ENCODE peak calls at places on chromosome 22, in eight cellular contexts. Y, J, B, X, Q, T, R and C are unnamed samples.
A peak's percentile ranks its signal among the peaks of the same experiment; 100 is the strongest.

GRCh38 chr22:23903328-23903971 is 9.3 kb downstream of the MIF start:
- DNase-seq in Q (peak; percentile 31), T (no peak), X (no peak), B (no peak), J (no peak), Y (no peak), R (no peak), C (no peak)

GRCh38 chr22:44024288-44024908 is at the start of gene PARVB:
- DNase-seq in R (peak; percentile 38), J (peak; percentile 29), B (peak; percentile 34), Y (no peak), X (no peak), Q (no peak), T (no peak), C (peak; percentile 39)

GRCh38 chr22:25545677-25546076 is 18.8 kb upstream of the GRK3 start:
- DNase-seq in X (no peak), Q (no peak), J (no peak), R (no peak), Y (no peak), B (no peak), T (no peak), C (no peak)

GRCh38 chr22:35539910-35540599 is 576 bp upstream of the RASD2 start:
- DNase-seq in R (peak; percentile 65), Y (no peak), B (peak; percentile 42), Q (peak; percentile 32), T (peak; percentile 73), X (peak; percentile 51), J (peak; percentile 64), C (peak; percentile 89)

GRCh38 chr22:31526275-31526674 is 29.9 kb downstream of the SFI1 start:
- DNase-seq in Q (no peak), X (no peak), T (no peak), J (no peak), R (peak; percentile 76), B (peak; percentile 40), Y (no peak), C (no peak)

GRCh38 chr22:39999144-39999757 is 4.5 kb downstream of the FAM83F start:
- DNase-seq in J (peak; percentile 36), T (peak; percentile 20), B (no peak), Y (no peak), Q (peak; percentile 96), R (peak; percentile 24), X (no peak), C (no peak)

GRCh38 chr22:47059701-47060161 is 297.3 kb downstream of the TBC1D22A start:
- DNase-seq in Q (no peak), Y (no peak), T (peak; percentile 51), B (no peak), R (no peak), X (no peak), J (no peak), C (peak; percentile 63)

GRCh38 chr22:27299181-27300085 is 502.1 kb downstream of the MN1 start:
- DNase-seq in X (no peak), R (no peak), B (no peak), Q (peak; percentile 19), T (no peak), J (no peak), Y (no peak), C (no peak)

GRCh38 chr22:46111645-46112306 is 38.5 kb upstream of the PPARA start:
- DNase-seq in Y (no peak), J (no peak), R (no peak), B (no peak), T (no peak), Q (peak; percentile 34), X (no peak), C (no peak)

GRCh38 chr22:48253573-48253972 is 1491.1 kb downstream of the TBC1D22A start:
- DNase-seq in Y (no peak), T (no peak), X (no peak), R (no peak), Q (no peak), J (no peak), B (no peak), C (no peak)

GRCh38 chr22:37212174-37212906 is at the start of gene SSTR3:
- DNase-seq in Q (peak; percentile 60), X (no peak), Y (no peak), T (no peak), B (no peak), R (no peak), J (no peak), C (no peak)

GRCh38 chr22:48153726-48154125 is 1391.3 kb downstream of the TBC1D22A start:
- DNase-seq in R (no peak), Y (no peak), J (no peak), Q (no peak), T (no peak), X (no peak), B (no peak), C (no peak)

GRCh38 chr22:37454857-37455686 is 27.8 kb upstream of the ELFN2 start:
- DNase-seq in R (no peak), B (no peak), Y (peak; percentile 79), X (no peak), T (no peak), Q (peak; percentile 96), J (peak; percentile 89), C (no peak)

GRCh38 chr22:46280999-46281623 is 13.3 kb downstream of the TTC38 start:
- DNase-seq in J (no peak), Q (no peak), Y (no peak), B (no peak), R (no peak), T (peak; percentile 33), X (no peak), C (no peak)

GRCh38 chr22:26476705-26477340 is 6.8 kb downstream of the HPS4 start:
- DNase-seq in T (no peak), R (no peak), X (no peak), J (peak; percentile 80), Q (peak; percentile 92), B (no peak), Y (no peak), C (no peak)

GRCh38 chr22:46538816-46539163 is 1.4 kb upstream of the CELSR1 start:
- DNase-seq in B (no peak), J (peak; percentile 71), Q (peak; percentile 6), T (no peak), R (peak; percentile 60), X (no peak), Y (no peak), C (no peak)

GRCh38 chr22:44942056-44942455 is 67.7 kb downstream of the PHF21B start:
- DNase-seq in T (no peak), X (no peak), Y (no peak), B (no peak), R (no peak), Q (no peak), J (no peak), C (no peak)

GRCh38 chr22:46377566-46378498 is 42.3 kb downstream of the TRMU start:
- DNase-seq in Q (peak; percentile 39), R (no peak), T (no peak), Y (peak; percentile 10), J (peak; percentile 52), X (no peak), B (no peak), C (no peak)